ENCODE peak calls at places on chromosomes 3 and 15, in five cellular contexts. J, Z, O, M and I are unnamed samples.

GRCh38 chr3:130733236-130733884 is 13.3 kb downstream of the PIK3R4 start:
- DNase-seq in J (no peak), Z (no peak), O (no peak), M (no peak), I (no peak)

GRCh38 chr3:72632129-72632528 is 216.1 kb downstream of the SHQ1 start:
- DNase-seq in J (no peak), Z (no peak), O (no peak), M (no peak), I (no peak)

GRCh38 chr3:12999147-13000140 is 73.8 kb downstream of the IQSEC1 start:
- DNase-seq in J (no peak), Z (peak; percentile 87), O (peak; percentile 74), M (peak; percentile 85), I (peak; percentile 91)

GRCh38 chr15:60695713-60696522 is 217.0 kb upstream of the ICE2 start:
- DNase-seq in J (no peak), Z (no peak), O (no peak), M (no peak), I (no peak)

GRCh38 chr3:72739521-72740466 is 108.5 kb downstream of the SHQ1 start:
- DNase-seq in J (no peak), Z (peak; percentile 24), O (no peak), M (no peak), I (no peak)

GRCh38 chr3:74661672-74662071 is 47.2 kb upstream of the CNTN3 start:
- DNase-seq in J (no peak), Z (no peak), O (no peak), M (no peak), I (no peak)

GRCh38 chr3:49359623-49360022 is 1.5 kb upstream of the GPX1 start:
- DNase-seq in J (no peak), Z (no peak), O (no peak), M (no peak), I (no peak)

GRCh38 chr3:117355566-117355965 is 646.0 kb downstream of the TUSC7 start:
- DNase-seq in J (no peak), Z (no peak), O (no peak), M (no peak), I (no peak)

GRCh38 chr3:13575459-13576061 is 26.6 kb downstream of the FBLN2 start:
- DNase-seq in J (no peak), Z (no peak), O (no peak), M (no peak), I (peak; percentile 85)

GRCh38 chr15:62805502-62805901 is 237.0 kb upstream of the TPM1 start:
- DNase-seq in J (no peak), Z (no peak), O (no peak), M (no peak), I (no peak)

DNA sequence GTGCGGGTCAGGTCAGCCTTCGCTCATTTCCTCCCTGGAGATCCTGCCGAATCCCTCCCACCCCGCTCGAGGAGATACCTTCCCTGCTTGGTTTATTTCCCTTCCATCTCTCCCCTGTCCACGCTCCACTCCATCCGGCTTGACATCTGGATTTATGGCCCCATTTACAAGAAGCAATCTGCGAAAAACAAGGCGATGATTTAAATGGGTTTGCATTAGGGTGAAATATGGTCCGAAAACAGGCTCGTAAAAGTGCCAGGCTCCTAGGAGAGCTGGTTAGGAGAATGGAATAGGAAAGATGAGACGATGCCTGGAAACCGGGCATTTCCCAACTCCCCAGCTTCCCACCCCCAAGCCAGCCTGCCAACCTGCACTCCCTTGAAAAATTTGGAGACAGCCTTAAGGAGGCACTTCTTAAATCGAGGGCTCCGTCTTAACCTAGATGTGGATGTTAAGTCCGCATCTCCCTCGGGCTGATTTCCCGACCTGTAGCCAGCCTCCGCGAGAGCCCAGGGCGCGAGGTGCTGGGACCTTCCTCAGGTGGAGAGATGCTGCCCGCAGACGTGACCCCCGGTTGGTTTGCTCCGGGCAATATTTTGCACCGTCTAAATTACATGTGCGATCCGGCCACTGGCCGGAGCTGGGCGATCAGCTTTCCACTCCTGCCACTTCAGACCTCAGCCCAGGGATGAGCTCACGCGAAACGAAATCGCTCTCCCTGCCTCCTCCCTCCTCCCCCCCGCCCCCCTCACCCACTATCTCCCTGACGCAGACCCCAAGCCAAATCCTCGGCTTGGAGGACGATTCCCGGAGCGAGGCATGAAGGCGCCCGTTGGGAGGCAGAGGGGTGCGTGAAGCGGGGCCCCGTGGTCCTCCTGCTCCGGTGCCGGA is 1.3 kb downstream of the GRM7 start:
- DNase-seq in J (no peak), Z (no peak), O (no peak), M (no peak), I (no peak)
- H3K4me3 ChIP-seq in J (peak overlapping the region; percentile 37), Z (no peak overlapping the region), O (no peak overlapping the region), M (peak overlapping the region; percentile 29), I (no peak overlapping the region)

DNA sequence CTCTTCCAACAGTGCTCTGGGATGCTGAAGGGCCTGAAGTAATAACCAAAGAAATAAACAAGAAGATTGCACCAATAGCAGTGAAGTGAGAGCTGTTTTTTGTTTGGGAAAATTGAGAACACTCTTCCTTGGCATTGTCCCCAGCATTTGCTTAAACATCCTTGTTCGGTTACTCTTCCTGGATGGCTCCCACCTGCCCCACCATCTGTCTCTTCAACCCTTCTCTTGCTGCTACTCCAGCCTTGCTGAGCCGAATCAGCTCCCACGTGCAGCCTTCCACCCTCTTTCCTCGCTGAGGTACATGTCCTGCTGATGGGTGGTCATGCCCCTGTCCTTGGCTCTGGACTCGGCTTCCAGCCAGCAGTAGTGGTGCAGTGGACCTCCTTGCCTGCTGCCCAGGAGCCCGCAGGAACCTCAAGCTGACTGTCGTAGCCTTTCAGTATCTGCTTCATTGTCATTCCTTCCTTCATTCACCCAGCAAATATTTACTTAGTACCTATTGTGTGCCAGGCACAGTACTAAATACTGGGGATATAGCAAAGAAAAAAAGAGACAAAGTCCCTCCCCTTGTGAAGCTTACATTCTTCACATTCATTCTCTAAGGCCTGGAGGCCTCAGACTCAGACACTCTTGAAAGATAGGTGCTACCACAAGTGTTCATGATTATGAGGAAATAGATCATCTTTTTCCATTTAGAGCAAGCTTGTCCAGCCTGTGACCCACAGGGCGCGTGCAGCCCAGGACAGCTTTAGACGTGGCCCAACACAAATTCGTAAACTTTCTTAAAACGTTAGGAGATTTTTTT is 17.1 kb upstream of the VILL start:
- DNase-seq in J (no peak), Z (no peak), O (no peak), M (no peak), I (no peak)
- TF ChIP-seq CTCF in J (no peak), Z (no peak), O (no peak), M (no peak), I (no peak)

GRCh38 chr3:10305331-10305902 is 12.7 kb upstream of the GHRL start:
- DNase-seq in J (no peak), Z (no peak), O (no peak), M (no peak), I (no peak)
- TF ChIP-seq POLR2A in J (no peak), Z (no peak), O (no peak), M (no peak), I (no peak)

GRCh38 chr3:197365621-197366020 is 67.2 kb upstream of the DLG1 start:
- DNase-seq in J (no peak), Z (no peak), O (no peak), M (no peak), I (no peak)
- H3K4me3 ChIP-seq in J (no peak overlapping the region), Z (no peak overlapping the region), O (no peak overlapping the region), M (no peak overlapping the region), I (no peak overlapping the region)

DNA sequence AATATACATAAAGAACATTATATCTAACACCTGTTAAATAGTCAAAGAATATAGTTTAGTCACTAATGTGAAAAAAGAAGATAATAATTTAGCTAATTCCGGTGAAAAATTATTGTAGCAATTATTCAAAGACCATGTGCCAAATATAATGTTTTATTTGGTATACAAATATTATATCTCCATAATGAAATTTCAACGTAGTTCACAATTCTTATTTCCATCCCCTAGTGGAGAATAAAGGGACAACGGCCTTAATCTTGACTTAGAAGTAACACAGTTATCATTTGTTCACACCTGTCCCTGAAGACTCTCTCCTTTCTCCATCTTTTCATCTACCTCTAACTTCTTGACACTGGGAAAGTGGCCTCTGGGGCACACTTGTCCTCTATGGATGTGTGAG is 213.4 kb downstream of the ERC2 start:
- DNase-seq in J (no peak), Z (no peak), O (no peak), M (no peak), I (no peak)
- TF ChIP-seq CTCF in J (no peak), Z (no peak), O (no peak), M (peak; percentile 14), I (no peak)

DNA sequence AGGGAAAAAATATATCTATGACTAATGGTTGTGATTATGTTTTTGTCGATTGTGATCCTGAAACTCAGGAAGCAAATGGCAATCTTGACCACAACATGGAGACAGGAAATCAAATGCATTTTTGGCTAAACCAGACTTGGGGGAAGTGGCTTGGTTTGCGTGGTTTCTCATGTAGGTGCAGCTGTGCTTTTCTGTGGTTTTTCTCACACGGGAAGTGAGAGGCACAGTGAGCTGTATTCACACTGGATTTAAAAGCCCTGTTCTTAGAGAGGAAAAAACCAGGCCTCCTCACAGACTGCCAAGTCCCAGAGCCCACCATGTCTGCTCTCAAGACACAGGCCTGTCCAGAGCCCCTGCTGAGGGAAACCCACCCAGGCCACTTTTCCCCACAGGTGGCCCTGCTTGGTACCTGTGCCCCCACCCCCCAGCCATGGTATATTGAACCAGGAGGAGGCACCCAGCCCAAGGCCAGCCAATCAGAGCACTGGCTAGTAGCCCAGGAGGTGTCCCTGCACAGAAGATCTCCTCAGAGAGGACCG is 46.2 kb downstream of the BTD start:
- DNase-seq in J (no peak), Z (no peak), O (no peak), M (no peak), I (no peak)
- TF ChIP-seq POLR2A in J (no peak), Z (no peak), O (no peak), M (no peak), I (no peak)

GRCh38 chr15:77818484-77819270 is 186.0 kb upstream of the LINGO1 start:
- DNase-seq in J (no peak), Z (no peak), O (no peak), M (no peak), I (no peak)
- H3K4me3 ChIP-seq in J (no peak overlapping the region), Z (no peak overlapping the region), O (peak overlapping the region; percentile 61), M (peak overlapping the region; percentile 39), I (no peak overlapping the region)

GRCh38 chr15:75302318-75302717 is 19.7 kb downstream of the GOLGA6D start:
- DNase-seq in J (no peak), Z (no peak), O (no peak), M (no peak), I (no peak)
- TF ChIP-seq CTCF in J (no peak), Z (no peak), O (no peak), M (no peak), I (no peak)

GRCh38 chr3:53155763-53156162 is 5.2 kb upstream of the PRKCD start:
- DNase-seq in J (no peak), Z (no peak), O (no peak), M (peak; percentile 92), I (no peak)

GRCh38 chr3:53153914-53154434 is 7.0 kb upstream of the PRKCD start:
- DNase-seq in J (no peak), Z (no peak), O (no peak), M (no peak), I (no peak)

GRCh38 chr3:53154731-53155320 is 6.2 kb upstream of the PRKCD start:
- DNase-seq in J (no peak), Z (peak; percentile 60), O (no peak), M (peak; percentile 53), I (no peak)

GRCh38 chr3:53157974-53158580 is 2.9 kb upstream of the PRKCD start:
- DNase-seq in J (no peak), Z (no peak), O (no peak), M (no peak), I (no peak)

GRCh38 chr3:53156368-53156834 is 4.6 kb upstream of the PRKCD start:
- DNase-seq in J (no peak), Z (no peak), O (no peak), M (no peak), I (no peak)
- TF ChIP-seq POLR2A in J (no peak), Z (no peak), O (no peak), M (no peak), I (no peak)

GRCh38 chr3:134008630-134009156 is 21.0 kb downstream of the SLCO2A1 start:
- DNase-seq in J (no peak), Z (no peak), O (peak; percentile 79), M (no peak), I (no peak)
- H3K4me3 ChIP-seq in J (no peak overlapping the region), Z (no peak overlapping the region), O (peak overlapping the region; percentile 2), M (no peak overlapping the region), I (no peak overlapping the region)